ENCODE peak calls at places on chromosomes 12 and 14, in six cellular contexts. C is stimulated activated CD8-positive, alpha-beta memory T cell treated with anti-CD3 and anti-CD28 coated beads, Interleukin-4, amount 100 ng/mL, for 24 hours; I is stimulated activated effector memory CD8-positive, alpha-beta T cell treated with anti-CD3 and anti-CD28 coated beads, Interleukin-12 subunit alpha, Interleukin-12 subunit beta, amount 100 ng/mL, for 72 hours; T is effector CD4-positive, alpha-beta T cell; Z is Caco-2; L is fibroblast of mammary gland. S is an unnamed sample.

GRCh38 chr12:95173392-95174251 is 43.6 kb downstream of the FGD6 start:
- DNase-seq in C (no peak), I (no peak), T (no peak), Z (no peak), L (peak), S (peak)

GRCh38 chr12:132224484-132224883 is 80.2 kb downstream of the NOC4L start:
- DNase-seq in C (no peak), I (no peak), T (no peak), Z (no peak), L (no peak), S (no peak)

GRCh38 chr14:77037886-77038511 is 9.5 kb upstream of the IRF2BPL start:
- DNase-seq in C (no peak), I (no peak), T (peak), Z (no peak), L (no peak), S (peak)

GRCh38 chr14:82075566-82075965 is 541.9 kb upstream of the SEL1L start:
- DNase-seq in C (no peak), I (no peak), T (no peak), Z (peak), L (no peak), S (peak)

GRCh38 chr14:54942913-54943312 is 40.3 kb upstream of the GCH1 start:
- DNase-seq in C (no peak), I (no peak), T (no peak), Z (no peak), L (no peak), S (no peak)

GRCh38 chr14:22994762-22995275 is 12.5 kb upstream of the AJUBA start:
- DNase-seq in C (no peak), I (no peak), T (no peak), Z (peak), L (peak), S (peak)

GRCh38 chr12:53418221-53418620 is 5.4 kb upstream of the AMHR2 start:
- DNase-seq in C (no peak), I (no peak), T (no peak), Z (no peak), L (no peak), S (no peak)

GRCh38 chr12:47032644-47033043 is 46.8 kb upstream of the PCED1B start:
- DNase-seq in C (no peak), I (no peak), T (no peak), Z (peak), L (peak), S (peak)

S was measured in GM23248.